ENCODE peak calls at places on chromosomes 16 and 17, in eight cellular contexts. One of them, this sample, is unnamed.

GRCh38 chr16:28261916-28262315 is 30.4 kb upstream of the SBK1 start:
- DNase-seq in DND-41: no peak
- DNase-seq in prostate gland: no peak
- DNase-seq in left ventricle myocardium inferior: peak
- DNase-seq in body of pancreas: no peak
- DNase-seq in ovary: no peak
- DNase-seq in heart left ventricle: peak
- DNase-seq in A549: no peak
- DNase-seq in this sample: no peak

GRCh38 chr17:8016632-8017424 is 14.4 kb downstream of the GUCY2D start:
- DNase-seq in DND-41: peak
- DNase-seq in prostate gland: peak
- DNase-seq in left ventricle myocardium inferior: no peak
- DNase-seq in body of pancreas: peak
- DNase-seq in ovary: no peak
- DNase-seq in heart left ventricle: no peak
- DNase-seq in A549: peak
- DNase-seq in this sample: peak

GRCh38 chr16:23248261-23249194 is 53.6 kb upstream of the SCNN1B start:
- DNase-seq in DND-41: no peak
- DNase-seq in prostate gland: no peak
- DNase-seq in left ventricle myocardium inferior: no peak
- DNase-seq in body of pancreas: no peak
- DNase-seq in ovary: no peak
- DNase-seq in heart left ventricle: no peak
- DNase-seq in A549: no peak
- DNase-seq in this sample: no peak

GRCh38 chr17:19378416-19379293 is at the start of gene MAPK7:
- DNase-seq in DND-41: no peak
- DNase-seq in prostate gland: peak
- DNase-seq in left ventricle myocardium inferior: no peak
- DNase-seq in body of pancreas: peak
- DNase-seq in ovary: no peak
- DNase-seq in heart left ventricle: no peak
- DNase-seq in A549: no peak
- DNase-seq in this sample: no peak

GRCh38 chr16:21175397-21175796 is 16.9 kb downstream of the LDAF1 start:
- DNase-seq in DND-41: no peak
- DNase-seq in prostate gland: peak
- DNase-seq in left ventricle myocardium inferior: no peak
- DNase-seq in body of pancreas: no peak
- DNase-seq in ovary: no peak
- DNase-seq in heart left ventricle: no peak
- DNase-seq in A549: no peak
- DNase-seq in this sample: no peak

GRCh38 chr16:66872927-66873684 is 7.2 kb upstream of the PDP2 start:
- DNase-seq in DND-41: peak
- DNase-seq in prostate gland: peak
- DNase-seq in left ventricle myocardium inferior: peak
- DNase-seq in body of pancreas: peak
- DNase-seq in ovary: peak
- DNase-seq in heart left ventricle: peak
- DNase-seq in A549: peak
- DNase-seq in this sample: peak

GRCh38 chr17:17739388-17740066 is 58.3 kb downstream of the RAI1 start:
- DNase-seq in DND-41: no peak
- DNase-seq in prostate gland: no peak
- DNase-seq in left ventricle myocardium inferior: no peak
- DNase-seq in body of pancreas: peak
- DNase-seq in ovary: peak
- DNase-seq in heart left ventricle: peak
- DNase-seq in A549: peak
- DNase-seq in this sample: no peak

GRCh38 chr16:72876221-72876620 is 171.7 kb downstream of the ZFHX3 start:
- DNase-seq in DND-41: peak
- DNase-seq in prostate gland: no peak
- DNase-seq in left ventricle myocardium inferior: peak
- DNase-seq in body of pancreas: no peak
- DNase-seq in ovary: no peak
- DNase-seq in heart left ventricle: peak
- DNase-seq in A549: no peak
- DNase-seq in this sample: no peak

GRCh38 chr17:34254651-34255380 is at the start of gene CCL2:
- DNase-seq in DND-41: no peak
- DNase-seq in prostate gland: peak
- DNase-seq in left ventricle myocardium inferior: peak
- DNase-seq in body of pancreas: peak
- DNase-seq in ovary: peak
- DNase-seq in heart left ventricle: peak
- DNase-seq in A549: peak
- DNase-seq in this sample: no peak

GRCh38 chr17:58337600-58338453 is 9.2 kb upstream of the TSPOAP1 start:
- DNase-seq in DND-41: peak
- DNase-seq in prostate gland: peak
- DNase-seq in left ventricle myocardium inferior: peak
- DNase-seq in body of pancreas: peak
- DNase-seq in ovary: no peak
- DNase-seq in heart left ventricle: peak
- DNase-seq in A549: no peak
- DNase-seq in this sample: peak

GRCh38 chr16:3057181-3058166 is 8.0 kb upstream of the IL32 start:
- DNase-seq in DND-41: no peak
- DNase-seq in prostate gland: no peak
- DNase-seq in left ventricle myocardium inferior: no peak
- DNase-seq in body of pancreas: no peak
- DNase-seq in ovary: no peak
- DNase-seq in heart left ventricle: no peak
- DNase-seq in A549: no peak
- DNase-seq in this sample: no peak

GRCh38 chr16:3059041-3059722 is 6.3 kb upstream of the IL32 start:
- DNase-seq in DND-41: peak
- DNase-seq in prostate gland: peak
- DNase-seq in left ventricle myocardium inferior: peak
- DNase-seq in body of pancreas: peak
- DNase-seq in ovary: peak
- DNase-seq in heart left ventricle: peak
- DNase-seq in A549: peak
- DNase-seq in this sample: peak

GRCh38 chr16:3059723-3060242 is 5.7 kb upstream of the IL32 start:
- DNase-seq in DND-41: no peak
- DNase-seq in prostate gland: no peak
- DNase-seq in left ventricle myocardium inferior: no peak
- DNase-seq in body of pancreas: no peak
- DNase-seq in ovary: no peak
- DNase-seq in heart left ventricle: no peak
- DNase-seq in A549: no peak
- DNase-seq in this sample: no peak

GRCh38 chr16:3056336-3057180 is 8.9 kb upstream of the IL32 start:
- DNase-seq in DND-41: no peak
- DNase-seq in prostate gland: no peak
- DNase-seq in left ventricle myocardium inferior: no peak
- DNase-seq in body of pancreas: no peak
- DNase-seq in ovary: no peak
- DNase-seq in heart left ventricle: no peak
- DNase-seq in A549: no peak
- DNase-seq in this sample: no peak

DNA sequence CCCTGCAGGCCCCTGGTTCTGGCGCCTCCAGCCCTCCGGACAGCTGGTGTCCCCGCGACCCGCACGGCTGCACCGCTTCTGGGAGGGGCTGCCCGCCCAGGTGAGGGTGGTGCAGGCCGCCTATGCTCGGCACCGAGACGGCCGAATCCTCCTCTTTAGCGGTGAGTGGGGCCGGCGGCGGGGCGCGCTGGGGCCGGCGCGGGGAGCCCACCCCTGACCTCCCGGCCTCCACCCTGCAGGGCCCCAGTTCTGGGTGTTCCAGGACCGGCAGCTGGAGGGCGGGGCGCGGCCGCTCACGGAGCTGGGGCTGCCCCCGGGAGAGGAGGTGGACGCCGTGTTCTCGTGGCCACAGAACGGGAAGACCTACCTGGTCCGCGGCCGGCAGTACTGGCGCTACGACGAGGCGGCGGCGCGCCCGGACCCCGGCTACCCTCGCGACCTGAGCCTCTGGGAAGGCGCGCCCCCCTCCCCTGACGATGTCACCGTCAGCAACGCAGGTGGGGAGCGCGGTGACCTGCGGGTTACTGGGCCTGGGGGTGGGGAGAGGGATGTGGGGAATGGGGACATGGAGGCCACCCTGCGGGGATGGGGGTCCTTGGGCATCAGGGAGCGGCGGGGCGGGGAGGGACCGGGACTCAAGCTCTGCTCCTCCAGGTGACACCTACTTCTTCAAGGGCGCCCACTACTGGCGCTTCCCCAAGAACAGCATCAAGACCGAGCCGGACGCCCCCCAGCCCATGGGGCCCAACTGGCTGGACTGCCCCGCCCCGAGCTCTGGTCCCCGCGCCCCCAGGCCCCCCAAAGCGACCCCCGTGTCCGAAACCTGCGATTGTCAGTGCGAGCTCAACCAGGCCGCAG is 7.0 kb upstream of the IL32 start:
- DNase-seq in DND-41: peak
- DNase-seq in prostate gland: peak
- DNase-seq in left ventricle myocardium inferior: peak
- DNase-seq in body of pancreas: peak
- DNase-seq in ovary: no peak
- DNase-seq in heart left ventricle: no peak
- DNase-seq in A549: peak
- DNase-seq in this sample: peak
- TF ChIP-seq CTCF in DND-41: peak
- TF ChIP-seq CTCF in prostate gland: no peak
- TF ChIP-seq CTCF in left ventricle myocardium inferior: no peak
- TF ChIP-seq CTCF in body of pancreas: no peak
- TF ChIP-seq CTCF in ovary: no peak
- TF ChIP-seq CTCF in heart left ventricle: peak
- TF ChIP-seq CTCF in A549: no peak
- TF ChIP-seq CTCF in this sample: no peak

GRCh38 chr17:77045441-77046041 is 95.2 kb upstream of the SEC14L1 start:
- DNase-seq in DND-41: no peak
- DNase-seq in prostate gland: no peak
- DNase-seq in left ventricle myocardium inferior: no peak
- DNase-seq in body of pancreas: no peak
- DNase-seq in ovary: no peak
- DNase-seq in heart left ventricle: no peak
- DNase-seq in A549: peak
- DNase-seq in this sample: no peak
- H3K27ac ChIP-seq in DND-41: no peak
- H3K27ac ChIP-seq in prostate gland: no peak
- H3K27ac ChIP-seq in left ventricle myocardium inferior: no peak
- H3K27ac ChIP-seq in body of pancreas: no peak
- H3K27ac ChIP-seq in ovary: no peak
- H3K27ac ChIP-seq in heart left ventricle: no peak
- H3K27ac ChIP-seq in A549: peak
- H3K27ac ChIP-seq in this sample: no peak

GRCh38 chr17:81130385-81131288 is 34.7 kb upstream of the PVALEF start:
- DNase-seq in DND-41: no peak
- DNase-seq in prostate gland: no peak
- DNase-seq in left ventricle myocardium inferior: no peak
- DNase-seq in body of pancreas: no peak
- DNase-seq in ovary: no peak
- DNase-seq in heart left ventricle: no peak
- DNase-seq in A549: no peak
- DNase-seq in this sample: no peak
- TF ChIP-seq CTCF in DND-41: no peak
- TF ChIP-seq CTCF in prostate gland: no peak
- TF ChIP-seq CTCF in left ventricle myocardium inferior: no peak
- TF ChIP-seq CTCF in body of pancreas: no peak
- TF ChIP-seq CTCF in ovary: no peak
- TF ChIP-seq CTCF in heart left ventricle: no peak
- TF ChIP-seq CTCF in A549: no peak
- TF ChIP-seq CTCF in this sample: no peak

GRCh38 chr16:89560413-89561194 is at the start of gene RPL13:
- DNase-seq in DND-41: peak
- DNase-seq in prostate gland: peak
- DNase-seq in left ventricle myocardium inferior: peak
- DNase-seq in body of pancreas: peak
- DNase-seq in ovary: peak
- DNase-seq in heart left ventricle: peak
- DNase-seq in A549: peak
- DNase-seq in this sample: peak

GRCh38 chr16:89563639-89564392 is 3.3 kb downstream of the RPL13 start:
- DNase-seq in DND-41: no peak
- DNase-seq in prostate gland: no peak
- DNase-seq in left ventricle myocardium inferior: no peak
- DNase-seq in body of pancreas: peak
- DNase-seq in ovary: no peak
- DNase-seq in heart left ventricle: no peak
- DNase-seq in A549: no peak
- DNase-seq in this sample: no peak

GRCh38 chr16:89562939-89563338 is 2.5 kb downstream of the RPL13 start:
- DNase-seq in DND-41: no peak
- DNase-seq in prostate gland: no peak
- DNase-seq in left ventricle myocardium inferior: no peak
- DNase-seq in body of pancreas: no peak
- DNase-seq in ovary: no peak
- DNase-seq in heart left ventricle: no peak
- DNase-seq in A549: no peak
- DNase-seq in this sample: no peak

GRCh38 chr16:89561195-89562026 is 929 bp downstream of the RPL13 start:
- DNase-seq in DND-41: no peak
- DNase-seq in prostate gland: no peak
- DNase-seq in left ventricle myocardium inferior: no peak
- DNase-seq in body of pancreas: no peak
- DNase-seq in ovary: no peak
- DNase-seq in heart left ventricle: no peak
- DNase-seq in A549: no peak
- DNase-seq in this sample: no peak

GRCh38 chr16:89562027-89562599 is 1.6 kb downstream of the RPL13 start:
- DNase-seq in DND-41: no peak
- DNase-seq in prostate gland: peak
- DNase-seq in left ventricle myocardium inferior: no peak
- DNase-seq in body of pancreas: peak
- DNase-seq in ovary: no peak
- DNase-seq in heart left ventricle: no peak
- DNase-seq in A549: peak
- DNase-seq in this sample: no peak
- H3K27ac ChIP-seq in DND-41: peak
- H3K27ac ChIP-seq in prostate gland: peak
- H3K27ac ChIP-seq in left ventricle myocardium inferior: peak
- H3K27ac ChIP-seq in body of pancreas: peak
- H3K27ac ChIP-seq in ovary: no peak
- H3K27ac ChIP-seq in heart left ventricle: peak
- H3K27ac ChIP-seq in A549: peak
- H3K27ac ChIP-seq in this sample: peak

This sample was measured in CD4-positive, alpha-beta T cell.